ENCODE peak calls at places on chromosomes 2 and 18, in five cellular contexts. One of them, this sample, is unnamed.

GRCh38 chr2:108377815-108378630 is at the start of gene SULT1C4:
- DNase-seq in NCI-H2029: no peak
- DNase-seq in ureter: peak
- DNase-seq in endothelial cell: peak
- DNase-seq in NCI-H1417: no peak
- DNase-seq in this sample: peak

GRCh38 chr2:238027591-238028415 is 33.0 kb upstream of the SCLY start:
- DNase-seq in NCI-H1417: no peak
- DNase-seq in NCI-H2029: no peak
- DNase-seq in ureter: no peak
- DNase-seq in endothelial cell: no peak
- DNase-seq in this sample: no peak

GRCh38 chr2:96931461-96931860 is 54.9 kb downstream of the FAM178B start:
- DNase-seq in ureter: no peak
- DNase-seq in NCI-H2029: no peak
- DNase-seq in endothelial cell: no peak
- DNase-seq in NCI-H1417: no peak
- DNase-seq in this sample: no peak

GRCh38 chr2:11861044-11861443 is 114.6 kb downstream of the LPIN1 start:
- DNase-seq in NCI-H1417: no peak
- DNase-seq in ureter: no peak
- DNase-seq in NCI-H2029: no peak
- DNase-seq in endothelial cell: no peak
- DNase-seq in this sample: no peak

GRCh38 chr2:232502901-232503791 is 15.5 kb upstream of the ECEL1 start:
- DNase-seq in endothelial cell: no peak
- DNase-seq in NCI-H2029: no peak
- DNase-seq in NCI-H1417: no peak
- DNase-seq in ureter: no peak
- DNase-seq in this sample: no peak

GRCh38 chr2:67895171-67895941 is 167.4 kb downstream of the C1D start:
- DNase-seq in NCI-H1417: peak
- DNase-seq in NCI-H2029: peak
- DNase-seq in endothelial cell: peak
- DNase-seq in ureter: no peak
- DNase-seq in this sample: no peak

GRCh38 chr2:172342611-172343010 is 84.8 kb upstream of the ITGA6 start:
- DNase-seq in NCI-H1417: no peak
- DNase-seq in NCI-H2029: no peak
- DNase-seq in endothelial cell: no peak
- DNase-seq in ureter: no peak
- DNase-seq in this sample: no peak

GRCh38 chr2:100070078-100070477 is 72.3 kb downstream of the AFF3 start:
- DNase-seq in ureter: no peak
- DNase-seq in NCI-H2029: no peak
- DNase-seq in endothelial cell: no peak
- DNase-seq in NCI-H1417: no peak
- DNase-seq in this sample: no peak

GRCh38 chr2:70041666-70042065 is 45.6 kb upstream of the PCBP1 start:
- DNase-seq in endothelial cell: no peak
- DNase-seq in ureter: no peak
- DNase-seq in NCI-H1417: no peak
- DNase-seq in NCI-H2029: no peak
- DNase-seq in this sample: no peak

GRCh38 chr2:16303761-16304160 is 361.9 kb downstream of the CYRIA start:
- DNase-seq in endothelial cell: no peak
- DNase-seq in ureter: no peak
- DNase-seq in NCI-H1417: no peak
- DNase-seq in NCI-H2029: no peak
- DNase-seq in this sample: no peak

GRCh38 chr18:22439447-22439846 is 21.7 kb upstream of the CTAGE1 start:
- DNase-seq in endothelial cell: no peak
- DNase-seq in ureter: no peak
- DNase-seq in NCI-H1417: no peak
- DNase-seq in NCI-H2029: no peak
- DNase-seq in this sample: no peak

GRCh38 chr18:79785831-79786230 is 11.9 kb upstream of the KCNG2 start:
- DNase-seq in NCI-H2029: no peak
- DNase-seq in NCI-H1417: no peak
- DNase-seq in ureter: no peak
- DNase-seq in endothelial cell: no peak
- DNase-seq in this sample: no peak

GRCh38 chr2:128402921-128403670 is 84.4 kb upstream of the HS6ST1 start:
- DNase-seq in ureter: no peak
- DNase-seq in endothelial cell: no peak
- DNase-seq in NCI-H2029: no peak
- DNase-seq in NCI-H1417: no peak
- DNase-seq in this sample: no peak

GRCh38 chr18:31555971-31556747 is 35.5 kb upstream of the TTR start:
- DNase-seq in NCI-H2029: no peak
- DNase-seq in NCI-H1417: peak
- DNase-seq in ureter: peak
- DNase-seq in endothelial cell: peak
- DNase-seq in this sample: peak

GRCh38 chr18:28039078-28039477 is 137.9 kb downstream of the CDH2 start:
- DNase-seq in endothelial cell: no peak
- DNase-seq in NCI-H1417: no peak
- DNase-seq in NCI-H2029: no peak
- DNase-seq in ureter: no peak
- DNase-seq in this sample: no peak

GRCh38 chr2:170886391-170886790 is 42.7 kb upstream of the GORASP2 start:
- DNase-seq in NCI-H2029: no peak
- DNase-seq in ureter: no peak
- DNase-seq in NCI-H1417: no peak
- DNase-seq in endothelial cell: no peak
- DNase-seq in this sample: no peak

GRCh38 chr2:29146197-29146596 is 31.0 kb downstream of the CLIP4 start:
- DNase-seq in NCI-H2029: no peak
- DNase-seq in ureter: no peak
- DNase-seq in NCI-H1417: no peak
- DNase-seq in endothelial cell: no peak
- DNase-seq in this sample: no peak

GRCh38 chr18:27449104-27449503 is 264.0 kb upstream of the CHST9 start:
- DNase-seq in NCI-H1417: no peak
- DNase-seq in NCI-H2029: no peak
- DNase-seq in endothelial cell: no peak
- DNase-seq in ureter: no peak
- DNase-seq in this sample: no peak

GRCh38 chr2:132871829-132872228 is 201.8 kb upstream of the LYPD1 start:
- DNase-seq in endothelial cell: no peak
- DNase-seq in NCI-H2029: no peak
- DNase-seq in NCI-H1417: no peak
- DNase-seq in ureter: no peak
- DNase-seq in this sample: no peak

GRCh38 chr2:19936979-19937378 is 35.2 kb upstream of the TTC32 start:
- DNase-seq in ureter: no peak
- DNase-seq in NCI-H2029: no peak
- DNase-seq in NCI-H1417: no peak
- DNase-seq in endothelial cell: no peak
- DNase-seq in this sample: no peak

GRCh38 chr2:168566974-168567650 is 111.0 kb downstream of the CERS6 start:
- DNase-seq in NCI-H2029: no peak
- DNase-seq in NCI-H1417: no peak
- DNase-seq in ureter: no peak
- DNase-seq in endothelial cell: no peak
- DNase-seq in this sample: no peak

GRCh38 chr2:196403471-196403870 is 232.1 kb upstream of the STK17B start:
- DNase-seq in NCI-H1417: no peak
- DNase-seq in ureter: no peak
- DNase-seq in endothelial cell: no peak
- DNase-seq in NCI-H2029: no peak
- DNase-seq in this sample: no peak

GRCh38 chr2:54106631-54107454 is 8.6 kb upstream of the ACYP2 start:
- DNase-seq in NCI-H1417: peak
- DNase-seq in ureter: peak
- DNase-seq in NCI-H2029: peak
- DNase-seq in endothelial cell: peak
- DNase-seq in this sample: no peak

This sample was measured in COR-L47.